ENCODE peak calls at places on chromosomes 6 and 20, in eight cellular contexts. E is tibial artery, R is fibroblast of the aortic adventitia, X is cardiac fibroblast, U is AG04450, O is brain microvascular endothelial cell, K is ascending aorta, C is astrocyte. N is an unnamed sample.

GRCh38 chr6:91082311-91082803 is 495.5 kb upstream of the MAP3K7 start:
- DNase-seq in E (no peak), R (no peak), X (no peak), U (no peak), O (peak; percentile 53), K (no peak), C (peak; percentile 71), N (peak; percentile 10)

GRCh38 chr20:2006452-2007381 is 12.9 kb upstream of the PDYN start:
- DNase-seq in E (no peak), R (peak; percentile 75), X (peak; percentile 56), U (peak; percentile 1), O (peak; percentile 16), K (no peak), C (peak; percentile 67), N (peak; percentile 54)

GRCh38 chr20:44057698-44058675 is 129.0 kb downstream of the JPH2 start:
- DNase-seq in E (no peak), R (peak; percentile 94), X (peak; percentile 33), U (no peak), O (no peak), K (no peak), C (peak; percentile 18), N (peak; percentile 66)

GRCh38 chr20:59385461-59385860 is 85.0 kb downstream of the EDN3 start:
- DNase-seq in E (no peak), R (no peak), X (no peak), U (no peak), O (no peak), K (no peak), C (no peak), N (no peak)

GRCh38 chr20:22582960-22583772 is 1.2 kb downstream of the FOXA2 start:
- DNase-seq in E (no peak), R (no peak), X (no peak), U (no peak), O (no peak), K (no peak), C (no peak), N (no peak)

GRCh38 chr6:9499709-9500108 is 915.2 kb downstream of the TFAP2A start:
- DNase-seq in E (no peak), R (no peak), X (no peak), U (no peak), O (no peak), K (no peak), C (no peak), N (no peak)

GRCh38 chr20:341682-342081 is 5.2 kb upstream of the NRSN2 start:
- DNase-seq in E (no peak), R (peak; percentile 76), X (peak; percentile 97), U (no peak), O (peak; percentile 96), K (no peak), C (peak; percentile 81), N (peak; percentile 86)

GRCh38 chr6:113847435-113847834 is 9.7 kb upstream of the MARCKS start:
- DNase-seq in E (no peak), R (no peak), X (peak; percentile 46), U (no peak), O (peak; percentile 60), K (no peak), C (peak; percentile 76), N (no peak)

GRCh38 chr20:5160882-5161281 is 34.1 kb downstream of the CDS2 start:
- DNase-seq in E (no peak), R (no peak), X (peak; percentile 19), U (no peak), O (no peak), K (no peak), C (no peak), N (no peak)

GRCh38 chr6:89928604-89929003 is 34.3 kb downstream of the GJA10 start:
- DNase-seq in E (no peak), R (peak; percentile 32), X (peak; percentile 59), U (no peak), O (no peak), K (no peak), C (peak; percentile 78), N (peak; percentile 44)

GRCh38 chr6:73699656-73700055 is 3.7 kb downstream of the CD109 start:
- DNase-seq in E (no peak), R (no peak), X (peak; percentile 21), U (no peak), O (no peak), K (no peak), C (no peak), N (peak; percentile 41)

GRCh38 chr6:4719491-4719890 is 56.7 kb upstream of the CDYL start:
- DNase-seq in E (no peak), R (no peak), X (no peak), U (no peak), O (no peak), K (no peak), C (no peak), N (no peak)

GRCh38 chr20:44180814-44181213 is 6.2 kb downstream of the JPH2 start:
- DNase-seq in E (peak; percentile 68), R (peak; percentile 61), X (peak; percentile 36), U (no peak), O (no peak), K (peak; percentile 86), C (no peak), N (peak; percentile 53)

GRCh38 chr20:5657190-5657872 is 92.9 kb upstream of the SHLD1 start:
- DNase-seq in E (peak; percentile 48), R (peak; percentile 100), X (peak; percentile 97), U (peak; percentile 91), O (peak; percentile 95), K (peak; percentile 67), C (peak; percentile 99), N (peak; percentile 99)

GRCh38 chr6:88671624-88672023 is 291.8 kb downstream of the RNGTT start:
- DNase-seq in E (no peak), R (no peak), X (no peak), U (no peak), O (no peak), K (no peak), C (no peak), N (no peak)

GRCh38 chr6:40410792-40411191 is 176.4 kb downstream of the LRFN2 start:
- DNase-seq in E (no peak), R (no peak), X (no peak), U (no peak), O (no peak), K (no peak), C (no peak), N (no peak)

GRCh38 chr6:157880534-157880933 is 57.5 kb downstream of the SNX9 start:
- DNase-seq in E (no peak), R (no peak), X (no peak), U (no peak), O (no peak), K (no peak), C (no peak), N (no peak)

GRCh38 chr6:90025418-90026089 is 131.3 kb downstream of the GJA10 start:
- DNase-seq in E (no peak), R (peak; percentile 79), X (peak; percentile 61), U (peak; percentile 84), O (peak; percentile 86), K (no peak), C (peak; percentile 92), N (peak; percentile 72)

GRCh38 chr20:23059831-23060230 is 10.4 kb upstream of the THBD start:
- DNase-seq in E (no peak), R (no peak), X (no peak), U (no peak), O (no peak), K (no peak), C (no peak), N (no peak)

GRCh38 chr6:167146173-167146572 is 11.6 kb downstream of the GPR31 start:
- DNase-seq in E (no peak), R (peak; percentile 2), X (no peak), U (no peak), O (no peak), K (no peak), C (no peak), N (no peak)

GRCh38 chr20:50624351-50625016 is 66.9 kb downstream of the RIPOR3 start:
- DNase-seq in E (no peak), R (no peak), X (no peak), U (no peak), O (no peak), K (no peak), C (no peak), N (no peak)

GRCh38 chr6:36605102-36605501 is 10.9 kb downstream of the SRSF3 start:
- DNase-seq in E (no peak), R (no peak), X (no peak), U (no peak), O (no peak), K (peak; percentile 28), C (no peak), N (no peak)
- H3K4me3 ChIP-seq in E (no peak overlapping the region), R (no peak overlapping the region), X (no peak overlapping the region), U (no peak overlapping the region), O (no peak overlapping the region), K (no peak overlapping the region), C (no peak overlapping the region), N (no peak overlapping the region)

DNA sequence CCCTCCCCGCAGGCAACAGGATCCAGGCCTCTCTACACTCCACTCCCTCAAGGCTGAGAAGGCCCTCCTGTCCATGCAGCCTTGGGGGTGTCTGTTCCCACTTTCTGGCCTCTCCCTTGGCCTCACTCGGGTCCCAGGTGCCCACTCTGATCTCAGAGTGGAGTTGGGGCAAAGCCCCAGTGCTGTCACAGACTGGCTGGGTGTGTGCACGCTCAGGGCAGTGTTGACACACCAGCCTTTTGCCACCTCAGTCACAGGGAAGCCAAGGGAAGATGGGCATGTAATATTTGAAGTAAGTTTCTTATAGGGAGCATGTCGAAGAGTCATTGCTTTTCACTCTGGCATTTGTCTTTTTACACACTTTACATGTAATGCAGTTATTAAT is 44.9 kb downstream of the HLA-DRA start:
- DNase-seq in E (no peak), R (no peak), X (no peak), U (no peak), O (no peak), K (no peak), C (no peak), N (no peak)
- TF ChIP-seq CTCF in E (no peak), R (no peak), X (no peak), U (no peak), O (no peak), K (no peak), C (no peak), N (no peak)

DNA sequence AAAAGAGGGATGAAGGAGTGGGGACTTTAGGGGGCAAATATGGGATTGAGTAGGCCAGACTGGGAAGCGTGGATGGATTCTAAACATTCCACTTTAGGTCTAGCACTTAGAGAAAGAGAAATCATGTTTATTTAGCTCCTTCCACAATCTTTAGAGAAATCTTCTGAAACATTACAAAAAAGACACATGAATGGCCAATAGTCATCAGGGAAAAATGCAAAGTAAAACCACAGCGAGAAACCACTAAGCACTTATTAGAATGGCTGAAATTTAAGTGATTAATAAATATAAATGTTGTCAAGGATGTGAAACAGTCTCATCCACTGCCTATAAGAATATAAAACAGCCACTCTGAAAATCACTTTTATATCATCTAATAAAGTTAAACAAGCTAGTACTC is 46.9 kb downstream of the HLA-A start:
- DNase-seq in E (no peak), R (no peak), X (no peak), U (no peak), O (no peak), K (no peak), C (peak; percentile 60), N (no peak)
- H3K4me3 ChIP-seq in E (no peak overlapping the region), R (no peak overlapping the region), X (no peak overlapping the region), U (no peak overlapping the region), O (no peak overlapping the region), K (no peak overlapping the region), C (no peak overlapping the region), N (no peak overlapping the region)

DNA sequence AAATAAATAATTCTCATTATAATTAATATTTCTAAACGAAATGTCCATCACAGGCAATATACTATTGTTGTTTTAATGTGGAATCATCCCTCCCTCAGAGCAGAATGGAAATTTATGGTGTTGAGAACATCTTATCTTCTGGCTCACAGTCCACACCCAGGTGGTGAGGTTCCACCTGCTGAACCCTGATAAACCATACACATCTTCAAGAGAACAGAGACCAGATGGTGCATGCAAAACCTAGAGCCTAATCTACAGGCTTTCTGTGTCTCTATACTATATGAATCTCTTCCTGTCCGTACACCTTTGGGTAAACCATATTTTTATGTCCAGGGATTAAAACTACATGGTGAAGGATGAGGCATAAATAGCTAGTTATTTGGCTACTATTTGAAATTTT is 52.3 kb upstream of the UFL1 start:
- DNase-seq in E (no peak), R (no peak), X (no peak), U (no peak), O (no peak), K (no peak), C (no peak), N (no peak)
- TF ChIP-seq CTCF in E (no peak), R (no peak), X (no peak), U (no peak), O (no peak), K (no peak), C (no peak), N (no peak)